ENCODE peak calls at places on chromosomes 2 and 18, in five cellular contexts. S is left ventricle myocardium inferior, F is PC-9, B is heart left ventricle, W is sigmoid colon. U is an unnamed sample.

GRCh38 chr2:221517362-221518121 is 54.6 kb downstream of the EPHA4 start:
- DNase-seq in S (no peak), F (peak; percentile 100), B (peak; percentile 51), W (no peak), U (no peak)

GRCh38 chr18:55234366-55235093 is 275.3 kb upstream of the CCDC68 start:
- DNase-seq in S (peak; percentile 73), F (peak; percentile 67), B (peak; percentile 67), W (peak; percentile 85), U (peak; percentile 80)

GRCh38 chr2:240433973-240434727 is 1.3 kb upstream of the GPC1 start:
- DNase-seq in S (peak; percentile 16), F (peak; percentile 98), B (peak; percentile 69), W (peak; percentile 82), U (peak; percentile 62)

GRCh38 chr2:148989882-148990493 is 48.5 kb upstream of the LYPD6B start:
- DNase-seq in S (no peak), F (peak; percentile 56), B (no peak), W (no peak), U (no peak)

GRCh38 chr2:215553946-215554345 is 118.1 kb upstream of the FN1 start:
- DNase-seq in S (no peak), F (no peak), B (no peak), W (no peak), U (no peak)

GRCh38 chr2:53442783-53443182 is 324.8 kb upstream of the CHAC2 start:
- DNase-seq in S (no peak), F (no peak), B (no peak), W (no peak), U (no peak)

GRCh38 chr18:32057624-32058165 is 34.0 kb upstream of the RNF138 start:
- DNase-seq in S (no peak), F (no peak), B (no peak), W (no peak), U (no peak)

GRCh38 chr2:239035361-239035814 is 187.5 kb downstream of the TWIST2 start:
- DNase-seq in S (peak; percentile 51), F (no peak), B (no peak), W (peak; percentile 76), U (peak; percentile 77)

GRCh38 chr18:40431071-40431998 is 1523.7 kb upstream of the PIK3C3 start:
- DNase-seq in S (no peak), F (no peak), B (no peak), W (no peak), U (no peak)

GRCh38 chr2:196230460-196230859 is 59.1 kb upstream of the STK17B start:
- DNase-seq in S (no peak), F (no peak), B (no peak), W (no peak), U (no peak)

GRCh38 chr2:121519732-121520640 is 10.7 kb upstream of the RNU4ATAC start:
- DNase-seq in S (no peak), F (no peak), B (no peak), W (no peak), U (no peak)

GRCh38 chr2:205644018-205644417 is 38.3 kb upstream of the NRP2 start:
- DNase-seq in S (no peak), F (no peak), B (no peak), W (no peak), U (no peak)

GRCh38 chr2:20052229-20052871 is 922 bp upstream of the LAPTM4A start:
- DNase-seq in S (no peak), F (peak; percentile 78), B (no peak), W (no peak), U (no peak)

GRCh38 chr2:54945401-54946219 is 104.6 kb downstream of the RTN4 start:
- DNase-seq in S (peak; percentile 41), F (peak; percentile 89), B (peak; percentile 49), W (peak; percentile 85), U (peak; percentile 63)

GRCh38 chr18:45136381-45137088 is 455.8 kb downstream of the SETBP1 start:
- DNase-seq in S (no peak), F (no peak), B (no peak), W (no peak), U (no peak)

GRCh38 chr2:9857814-9858729 is 14.8 kb downstream of the TAF1B start:
- DNase-seq in S (no peak), F (no peak), B (no peak), W (no peak), U (no peak)
- H3K9me3 ChIP-seq in S (peaks cover 6% of the 10 kb centered on the region), F (peaks cover 39% of the 10 kb centered on the region), B (no peaks in the 10 kb centered on the region), W (no peaks in the 10 kb centered on the region), U (peaks cover 10% of the 10 kb centered on the region)

GRCh38 chr2:241943961-241944575 is 74.5 kb downstream of the RTP5 start:
- DNase-seq in S (no peak), F (no peak), B (no peak), W (no peak), U (no peak)

GRCh38 chr2:241941691-241942301 is 72.3 kb downstream of the RTP5 start:
- DNase-seq in S (no peak), F (no peak), B (no peak), W (no peak), U (no peak)

GRCh38 chr2:241944821-241945220 is 75.3 kb downstream of the RTP5 start:
- DNase-seq in S (no peak), F (no peak), B (no peak), W (no peak), U (no peak)

GRCh38 chr2:241943209-241943850 is 73.8 kb downstream of the RTP5 start:
- DNase-seq in S (no peak), F (no peak), B (no peak), W (no peak), U (no peak)

DNA sequence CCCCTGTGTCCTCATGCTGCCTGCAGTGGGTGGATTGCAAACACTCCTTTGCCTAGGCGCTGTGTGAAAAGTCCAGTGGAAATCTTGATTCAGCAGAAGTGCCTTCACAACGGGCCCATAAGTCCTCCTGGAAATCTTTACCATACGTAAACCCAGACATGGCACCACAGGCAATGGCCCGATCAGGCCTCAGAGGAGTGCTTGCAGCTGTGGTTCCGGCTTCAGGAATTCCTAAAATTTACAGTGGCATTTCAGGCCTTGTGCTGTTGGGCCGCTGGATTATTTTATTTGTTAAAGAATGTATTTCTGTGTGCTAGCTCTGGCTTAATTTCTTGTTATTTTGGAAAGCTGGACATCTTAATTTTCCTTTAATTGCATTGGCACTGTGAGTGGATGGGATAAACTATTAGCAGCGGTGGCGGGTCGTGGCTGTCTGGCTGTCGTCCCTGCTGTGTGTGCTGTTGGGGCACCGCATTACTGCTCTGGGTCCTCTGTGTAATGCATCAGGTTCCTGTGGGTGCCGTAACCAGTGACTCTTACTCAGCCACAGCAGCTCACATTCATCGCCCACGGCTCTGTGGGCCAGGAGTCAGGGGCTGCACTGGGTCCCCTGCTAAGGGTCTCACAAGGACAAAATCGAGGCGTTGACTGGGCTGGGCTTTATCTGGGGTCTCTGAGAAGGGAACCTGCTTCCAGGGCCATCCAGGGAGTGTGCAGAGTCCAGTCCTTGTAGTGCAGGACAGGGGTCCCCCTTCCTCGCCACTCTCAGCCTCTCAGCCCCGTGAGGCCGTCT is 73.1 kb downstream of the RTP5 start:
- DNase-seq in S (no peak), F (no peak), B (no peak), W (no peak), U (no peak)
- H3K9me3 ChIP-seq in S (no peaks in the 10 kb centered on the region), F (peaks cover 7% of the 10 kb centered on the region), B (no peaks in the 10 kb centered on the region), W (no peaks in the 10 kb centered on the region), U (no peaks in the 10 kb centered on the region)

GRCh38 chr2:498493-499178 is 178.6 kb downstream of the TMEM18 start:
- DNase-seq in S (no peak), F (no peak), B (no peak), W (no peak), U (no peak)
- H3K9me3 ChIP-seq in S (no peaks in the 10 kb centered on the region), F (no peaks in the 10 kb centered on the region), B (no peaks in the 10 kb centered on the region), W (no peaks in the 10 kb centered on the region), U (no peaks in the 10 kb centered on the region)

DNA sequence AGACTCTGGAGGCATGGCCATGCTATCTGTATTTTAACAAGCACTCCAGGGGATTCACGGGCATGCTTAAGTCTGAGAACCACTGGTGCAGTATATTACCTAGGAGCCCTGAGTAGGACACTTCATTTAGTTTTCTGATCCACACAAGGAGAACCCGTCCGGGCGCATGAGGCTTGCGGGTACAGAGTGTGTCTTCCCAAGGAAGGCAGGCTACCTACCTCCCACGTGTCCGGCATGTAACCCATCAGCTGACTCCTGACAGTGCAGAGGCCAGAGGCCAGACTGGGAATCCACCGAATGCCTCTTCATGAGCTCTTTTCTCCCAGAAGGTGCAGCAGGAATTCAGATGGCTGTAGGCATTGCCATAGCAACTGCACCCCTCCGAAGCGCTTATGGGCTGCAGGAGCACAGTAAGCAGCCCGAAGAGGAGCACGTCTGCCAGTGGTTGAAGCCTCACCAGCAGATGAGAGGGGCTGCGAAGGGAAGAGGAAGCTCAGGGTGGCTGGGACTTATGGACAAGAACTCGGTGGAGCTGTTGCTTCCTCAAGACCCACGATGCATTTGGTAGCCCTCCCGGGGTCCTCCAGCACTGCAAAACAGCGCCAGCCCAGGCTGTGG is 33.8 kb upstream of the DNMT3A start:
- DNase-seq in S (no peak), F (no peak), B (no peak), W (peak; percentile 59), U (peak; percentile 20)
- H3K9me3 ChIP-seq in S (no peaks in the 10 kb centered on the region), F (peaks cover 6% of the 10 kb centered on the region), B (no peaks in the 10 kb centered on the region), W (no peaks in the 10 kb centered on the region), U (no peaks in the 10 kb centered on the region)

GRCh38 chr2:80510716-80511115 is 206.2 kb upstream of the LRRTM1 start:
- DNase-seq in S (no peak), F (no peak), B (no peak), W (no peak), U (no peak)
- H3K9me3 ChIP-seq in S (no peaks in the 10 kb centered on the region), F (no peaks in the 10 kb centered on the region), B (no peaks in the 10 kb centered on the region), W (no peaks in the 10 kb centered on the region), U (no peaks in the 10 kb centered on the region)

DNA sequence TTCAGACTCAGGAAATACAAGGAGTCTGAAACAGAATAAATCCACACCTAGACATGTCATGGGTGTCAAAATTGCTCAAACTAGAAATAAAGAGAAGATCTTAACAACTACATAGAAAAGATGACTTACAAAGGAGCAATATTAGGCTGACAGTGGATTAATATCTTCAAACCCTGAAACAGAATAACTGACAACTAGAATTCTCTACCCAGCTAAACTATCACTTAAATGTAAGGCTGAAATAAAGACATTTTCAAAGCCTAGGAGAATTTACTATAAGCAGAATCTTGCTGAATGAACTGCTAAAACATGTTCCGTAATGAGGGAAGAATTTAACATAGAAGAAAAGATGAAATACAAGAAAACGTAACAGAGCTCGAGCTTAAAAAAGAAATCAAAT is 168.1 kb downstream of the EHBP1 start:
- DNase-seq in S (no peak), F (no peak), B (no peak), W (no peak), U (no peak)
- H3K9me3 ChIP-seq in S (peaks cover 24% of the 10 kb centered on the region), F (peaks cover 5% of the 10 kb centered on the region), B (no peaks in the 10 kb centered on the region), W (no peaks in the 10 kb centered on the region), U (peaks cover 6% of the 10 kb centered on the region)

DNA sequence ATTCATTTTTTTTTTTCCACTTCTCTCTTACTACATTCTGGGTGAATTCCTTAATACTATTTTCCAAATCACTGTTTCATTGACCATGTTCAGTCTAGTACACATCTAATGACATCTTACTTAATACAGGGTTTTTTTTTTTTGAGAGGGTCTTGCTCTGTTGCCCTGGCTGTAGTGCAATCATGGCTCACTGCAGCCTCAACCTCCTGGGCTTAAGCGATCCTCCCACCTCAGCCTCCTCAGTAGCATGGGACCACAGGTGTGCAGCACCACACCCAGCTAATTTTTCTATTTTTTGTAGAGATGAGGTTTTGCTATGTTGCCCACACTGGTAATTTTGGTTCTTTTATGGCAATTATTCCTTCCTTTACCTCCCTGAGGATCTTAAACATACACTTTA is 29.4 kb downstream of the FBXO11 start:
- DNase-seq in S (no peak), F (no peak), B (no peak), W (no peak), U (no peak)
- H3K9me3 ChIP-seq in S (peaks cover 2% of the 10 kb centered on the region), F (no peaks in the 10 kb centered on the region), B (no peaks in the 10 kb centered on the region), W (no peaks in the 10 kb centered on the region), U (no peaks in the 10 kb centered on the region)